ENCODE peak calls at places on chromosomes 13 and 19, in nine cellular contexts. D is omental fat pad, W is endothelial cell, G is glutamatergic neuron, A is lower leg skin, H is tibial artery, L is epithelial cell of esophagus, S is stomach, N is tibial nerve. U is an unnamed sample.
A peak's percentile ranks its signal among the peaks of the same experiment; 100 is the strongest.

GRCh38 chr19:29325241-29325975 is 112.5 kb upstream of the UQCRFS1 start:
- DNase-seq in D (no peak), W (no peak), G (no peak), A (no peak), H (no peak), L (no peak), S (no peak), N (no peak), U (no peak)

GRCh38 chr13:102234618-102235017 is 167.2 kb downstream of the FGF14 start:
- DNase-seq in D (no peak), W (no peak), G (no peak), A (no peak), H (no peak), L (peak; percentile 92), S (no peak), N (no peak), U (no peak)

GRCh38 chr13:34294483-34295129 is 476.7 kb downstream of the RFC3 start:
- DNase-seq in D (no peak), W (no peak), G (peak; percentile 25), A (no peak), H (no peak), L (peak; percentile 37), S (no peak), N (no peak), U (no peak)

GRCh38 chr19:58434217-58434616 is 5.7 kb downstream of the ZNF132 start:
- DNase-seq in D (no peak), W (no peak), G (no peak), A (no peak), H (no peak), L (no peak), S (no peak), N (no peak), U (no peak)

GRCh38 chr13:40350283-40350992 is 316.0 kb downstream of the FOXO1 start:
- DNase-seq in D (no peak), W (no peak), G (no peak), A (no peak), H (no peak), L (no peak), S (no peak), N (no peak), U (no peak)

GRCh38 chr13:52319876-52320275 is 86.1 kb downstream of the THSD1 start:
- DNase-seq in D (no peak), W (no peak), G (no peak), A (no peak), H (no peak), L (peak; percentile 52), S (no peak), N (no peak), U (no peak)

GRCh38 chr19:19064811-19065745 is 1.3 kb downstream of the SLC25A42 start:
- DNase-seq in D (no peak), W (no peak), G (peak; percentile 34), A (no peak), H (no peak), L (no peak), S (no peak), N (no peak), U (no peak)

GRCh38 chr19:48644839-48645651 is 942 bp downstream of the CA11 start:
- DNase-seq in D (peak; percentile 58), W (peak; percentile 69), G (peak; percentile 71), A (peak; percentile 85), H (peak; percentile 90), L (peak; percentile 73), S (peak; percentile 83), N (peak; percentile 84), U (no peak)

GRCh38 chr13:28071424-28071823 is 29.0 kb downstream of the FLT3 start:
- DNase-seq in D (no peak), W (no peak), G (no peak), A (no peak), H (no peak), L (no peak), S (no peak), N (no peak), U (no peak)

GRCh38 chr19:39209196-39209595 is 5.1 kb upstream of the SYCN start:
- DNase-seq in D (no peak), W (no peak), G (no peak), A (no peak), H (no peak), L (no peak), S (no peak), N (no peak), U (no peak)

DNA sequence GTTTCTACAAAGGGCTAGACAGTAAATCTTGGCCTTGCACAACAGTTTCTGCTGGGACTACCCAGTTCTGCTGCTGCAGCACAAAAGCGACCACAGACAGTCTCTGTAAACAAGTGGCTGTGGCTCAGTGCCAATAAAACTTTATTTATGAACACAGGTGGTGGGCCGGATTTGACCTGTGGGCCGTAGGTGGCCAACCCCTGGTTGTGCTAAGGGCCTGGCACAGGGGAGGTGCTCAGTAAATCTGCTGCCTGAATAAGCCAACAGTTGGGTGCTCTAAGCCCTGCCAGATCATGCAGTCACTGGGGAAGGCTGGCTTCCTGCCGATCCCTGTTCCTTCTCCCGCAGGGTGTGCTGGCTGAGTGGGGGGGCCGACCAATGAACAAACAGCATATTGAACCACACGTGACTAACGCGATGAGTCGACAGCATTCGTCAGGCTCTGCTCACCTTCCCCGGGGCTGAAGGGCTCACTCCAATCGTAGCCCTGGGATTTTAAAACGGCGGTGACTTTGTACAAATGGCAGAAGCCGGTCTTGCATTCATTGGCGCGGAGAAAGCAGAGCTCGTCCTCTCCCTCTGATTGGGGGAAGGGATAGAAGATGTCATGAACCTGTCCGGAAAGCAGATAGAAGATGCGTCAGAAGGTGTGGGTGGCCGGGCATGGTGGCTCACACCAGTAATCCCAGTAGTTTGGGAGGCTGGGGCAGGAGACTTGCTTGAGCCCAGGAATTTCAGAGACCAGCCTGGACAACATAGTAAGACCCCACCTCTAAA is 24.3 kb upstream of the MYDGF start:
- DNase-seq in D (no peak), W (no peak), G (no peak), A (peak; percentile 88), H (no peak), L (peak; percentile 100), S (peak; percentile 77), N (no peak), U (no peak)
- TF ChIP-seq CTCF in D (no peak), W (no peak), G (no peak), A (no peak), H (no peak), L (no peak), S (no peak), N (no peak), U (no peak)

DNA sequence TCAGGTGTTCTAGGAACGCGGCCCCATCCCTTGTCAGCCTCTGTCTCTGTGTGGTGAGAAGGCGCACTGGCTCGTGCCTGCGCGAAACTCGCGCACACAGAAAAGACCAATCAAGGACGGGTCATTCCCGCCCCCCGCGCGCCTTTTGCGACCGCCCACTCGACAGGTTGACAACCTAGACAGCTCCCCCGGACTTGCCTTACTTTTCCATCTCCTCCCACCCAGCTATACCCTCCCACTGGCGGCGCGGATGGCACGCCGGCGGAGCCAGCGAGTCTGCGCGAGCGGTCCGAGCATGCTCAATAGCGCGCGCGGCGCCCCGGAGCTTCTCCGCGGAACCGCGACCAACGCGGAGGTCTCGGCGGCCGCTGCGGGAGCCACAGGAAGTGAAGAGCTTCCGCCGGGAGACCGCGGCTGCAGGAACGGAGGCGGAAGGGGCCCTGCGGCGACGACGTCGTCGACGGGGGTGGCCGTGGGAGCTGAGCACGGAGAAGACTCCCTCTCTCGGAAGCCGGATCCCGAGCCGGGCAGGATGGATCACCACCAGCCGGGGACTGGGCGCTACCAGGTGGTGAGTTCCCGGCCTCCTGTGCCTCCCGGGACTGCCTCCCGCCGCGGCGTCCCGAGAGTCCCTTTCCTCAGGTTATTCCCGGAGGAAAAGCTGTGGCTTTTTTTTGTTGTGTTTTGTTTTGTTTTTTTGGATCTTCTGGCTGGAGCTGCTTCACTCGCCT is at the start of gene NDFIP2:
- DNase-seq in D (peak; percentile 53), W (peak; percentile 86), G (peak; percentile 89), A (peak; percentile 75), H (peak; percentile 88), L (peak; percentile 94), S (peak; percentile 89), N (peak; percentile 54), U (no peak)
- TF ChIP-seq CTCF in D (no peak), W (no peak), G (no peak), A (no peak), H (no peak), L (no peak), S (no peak), N (no peak), U (no peak)

DNA sequence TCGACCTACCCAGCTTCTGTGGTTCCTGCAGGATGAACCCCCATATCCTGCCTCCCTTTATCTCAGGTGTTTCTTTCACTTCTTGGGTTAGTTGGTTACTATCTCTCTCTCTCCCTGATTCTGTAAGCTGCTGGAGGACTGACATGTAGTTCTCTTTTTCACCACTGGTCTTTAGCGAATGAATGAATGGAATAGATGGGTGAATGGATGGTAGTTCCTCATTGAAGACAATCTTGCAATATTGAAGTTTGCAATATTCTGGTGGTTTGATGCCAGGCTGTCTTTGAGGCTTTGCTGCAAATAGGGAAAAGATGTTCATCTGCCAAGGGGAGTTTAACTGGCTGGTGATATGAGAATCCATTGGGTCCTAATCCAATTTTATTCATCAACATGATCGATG is 120.2 kb downstream of the UBL3 start:
- DNase-seq in D (no peak), W (no peak), G (no peak), A (no peak), H (no peak), L (no peak), S (no peak), N (no peak), U (no peak)
- TF ChIP-seq CTCF in D (no peak), W (peak; percentile 41), G (peak; percentile 37), A (no peak), H (no peak), L (no peak), S (no peak), N (no peak), U (no peak)

DNA sequence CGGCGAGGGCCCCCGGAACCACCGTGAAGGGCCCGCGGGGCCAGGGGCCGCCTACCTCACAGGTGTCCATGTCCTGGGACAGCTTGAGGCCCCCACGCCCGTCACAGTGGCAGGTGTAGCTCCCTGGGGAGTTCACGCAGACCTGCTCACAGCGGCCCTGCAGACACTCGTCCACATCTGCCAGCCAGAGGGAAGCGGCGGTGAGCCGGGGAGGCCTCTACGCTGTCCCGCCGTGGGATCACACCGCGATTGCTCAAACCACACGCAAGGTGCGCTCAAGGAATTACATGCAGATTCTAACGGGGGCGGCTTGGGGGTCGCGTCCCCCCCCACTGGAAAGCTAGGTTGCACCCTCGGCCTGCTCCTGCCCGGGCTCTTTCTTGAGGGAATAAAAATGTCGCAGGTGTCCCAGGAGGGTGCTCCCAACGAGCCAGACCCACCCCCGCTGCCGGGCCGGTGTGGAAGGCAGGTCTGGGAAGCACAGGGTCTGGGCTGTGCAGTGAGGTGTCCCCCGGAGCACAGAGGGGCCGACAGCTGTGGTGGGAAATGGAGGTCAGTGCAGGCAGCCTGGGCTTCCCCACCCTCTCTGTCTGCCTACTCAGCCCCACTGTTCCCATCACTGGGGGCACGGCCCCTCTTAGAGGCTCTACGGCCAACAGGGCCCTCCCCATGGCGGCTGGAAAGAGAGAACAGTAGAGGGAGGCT is 29.2 kb downstream of the GAS6 start:
- DNase-seq in D (no peak), W (no peak), G (peak; percentile 33), A (no peak), H (no peak), L (no peak), S (no peak), N (no peak), U (no peak)
- TF ChIP-seq CTCF in D (no peak), W (no peak), G (no peak), A (no peak), H (no peak), L (no peak), S (no peak), N (no peak), U (no peak)

U was measured in D721Med.